ENCODE peak calls at places on chromosomes 6 and 20, in seven cellular contexts. One of them, this sample, is unnamed.

GRCh38 chr20:48283470-48284110 is 498.3 kb upstream of the SULF2 start:
- DNase-seq in choroid plexus epithelial cell: peak
- DNase-seq in prostate gland: peak
- DNase-seq in AG10803: peak
- DNase-seq in lower lobe of right lung: peak
- DNase-seq in GM06990: no peak
- DNase-seq in astrocyte of the spinal cord: peak
- DNase-seq in this sample: peak

GRCh38 chr6:157050537-157051280 is 272.6 kb downstream of the TMEM242 start:
- DNase-seq in choroid plexus epithelial cell: no peak
- DNase-seq in prostate gland: no peak
- DNase-seq in AG10803: no peak
- DNase-seq in lower lobe of right lung: no peak
- DNase-seq in GM06990: no peak
- DNase-seq in astrocyte of the spinal cord: no peak
- DNase-seq in this sample: no peak

GRCh38 chr20:62358728-62359490 is 8.2 kb downstream of the LAMA5 start:
- DNase-seq in choroid plexus epithelial cell: no peak
- DNase-seq in prostate gland: no peak
- DNase-seq in AG10803: no peak
- DNase-seq in lower lobe of right lung: no peak
- DNase-seq in GM06990: no peak
- DNase-seq in astrocyte of the spinal cord: no peak
- DNase-seq in this sample: no peak

GRCh38 chr6:14144678-14145113 is 27.1 kb downstream of the CD83 start:
- DNase-seq in choroid plexus epithelial cell: peak
- DNase-seq in prostate gland: peak
- DNase-seq in AG10803: peak
- DNase-seq in lower lobe of right lung: peak
- DNase-seq in GM06990: peak
- DNase-seq in astrocyte of the spinal cord: peak
- DNase-seq in this sample: peak

GRCh38 chr6:71194730-71195129 is 93.9 kb upstream of the OGFRL1 start:
- DNase-seq in choroid plexus epithelial cell: peak
- DNase-seq in prostate gland: no peak
- DNase-seq in AG10803: peak
- DNase-seq in lower lobe of right lung: no peak
- DNase-seq in GM06990: no peak
- DNase-seq in astrocyte of the spinal cord: peak
- DNase-seq in this sample: no peak

GRCh38 chr20:51608060-51608459 is 65.5 kb upstream of the NFATC2 start:
- DNase-seq in choroid plexus epithelial cell: no peak
- DNase-seq in prostate gland: no peak
- DNase-seq in AG10803: no peak
- DNase-seq in lower lobe of right lung: no peak
- DNase-seq in GM06990: no peak
- DNase-seq in astrocyte of the spinal cord: no peak
- DNase-seq in this sample: no peak

GRCh38 chr6:27327023-27327742 is 15.1 kb upstream of the POM121L2 start:
- DNase-seq in choroid plexus epithelial cell: no peak
- DNase-seq in prostate gland: no peak
- DNase-seq in AG10803: no peak
- DNase-seq in lower lobe of right lung: no peak
- DNase-seq in GM06990: no peak
- DNase-seq in astrocyte of the spinal cord: no peak
- DNase-seq in this sample: no peak

GRCh38 chr20:47552996-47553395 is 51.3 kb downstream of the NCOA3 start:
- DNase-seq in choroid plexus epithelial cell: no peak
- DNase-seq in prostate gland: no peak
- DNase-seq in AG10803: no peak
- DNase-seq in lower lobe of right lung: no peak
- DNase-seq in GM06990: no peak
- DNase-seq in astrocyte of the spinal cord: no peak
- DNase-seq in this sample: no peak

GRCh38 chr20:22496817-22497216 is 87.6 kb downstream of the FOXA2 start:
- DNase-seq in choroid plexus epithelial cell: no peak
- DNase-seq in prostate gland: no peak
- DNase-seq in AG10803: no peak
- DNase-seq in lower lobe of right lung: no peak
- DNase-seq in GM06990: no peak
- DNase-seq in astrocyte of the spinal cord: no peak
- DNase-seq in this sample: no peak

GRCh38 chr6:30258204-30258603 is 45.0 kb upstream of the TRIM26 start:
- DNase-seq in choroid plexus epithelial cell: no peak
- DNase-seq in prostate gland: no peak
- DNase-seq in AG10803: no peak
- DNase-seq in lower lobe of right lung: no peak
- DNase-seq in GM06990: no peak
- DNase-seq in astrocyte of the spinal cord: no peak
- DNase-seq in this sample: no peak

GRCh38 chr6:151291145-151292055 is 51.6 kb downstream of the AKAP12 start:
- DNase-seq in choroid plexus epithelial cell: peak
- DNase-seq in prostate gland: no peak
- DNase-seq in AG10803: peak
- DNase-seq in lower lobe of right lung: no peak
- DNase-seq in GM06990: no peak
- DNase-seq in astrocyte of the spinal cord: peak
- DNase-seq in this sample: no peak

GRCh38 chr6:17042422-17043147 is 59.3 kb upstream of the STMND1 start:
- DNase-seq in choroid plexus epithelial cell: peak
- DNase-seq in prostate gland: no peak
- DNase-seq in AG10803: peak
- DNase-seq in lower lobe of right lung: no peak
- DNase-seq in GM06990: no peak
- DNase-seq in astrocyte of the spinal cord: peak
- DNase-seq in this sample: peak

GRCh38 chr6:156167289-156168076 is 609.7 kb upstream of the ARID1B start:
- DNase-seq in choroid plexus epithelial cell: peak
- DNase-seq in prostate gland: peak
- DNase-seq in AG10803: peak
- DNase-seq in lower lobe of right lung: no peak
- DNase-seq in GM06990: no peak
- DNase-seq in astrocyte of the spinal cord: peak
- DNase-seq in this sample: peak

GRCh38 chr20:719068-719467 is 43.5 kb upstream of the SCRT2 start:
- DNase-seq in choroid plexus epithelial cell: no peak
- DNase-seq in prostate gland: no peak
- DNase-seq in AG10803: no peak
- DNase-seq in lower lobe of right lung: no peak
- DNase-seq in GM06990: no peak
- DNase-seq in astrocyte of the spinal cord: no peak
- DNase-seq in this sample: no peak

GRCh38 chr20:57562541-57563465 is 1.9 kb downstream of the PCK1 start:
- DNase-seq in choroid plexus epithelial cell: no peak
- DNase-seq in prostate gland: no peak
- DNase-seq in AG10803: no peak
- DNase-seq in lower lobe of right lung: no peak
- DNase-seq in GM06990: no peak
- DNase-seq in astrocyte of the spinal cord: no peak
- DNase-seq in this sample: no peak

GRCh38 chr6:31128093-31128676 is 7.9 kb upstream of the CDSN start:
- DNase-seq in choroid plexus epithelial cell: peak
- DNase-seq in prostate gland: peak
- DNase-seq in AG10803: peak
- DNase-seq in lower lobe of right lung: peak
- DNase-seq in GM06990: peak
- DNase-seq in astrocyte of the spinal cord: peak
- DNase-seq in this sample: peak

GRCh38 chr20:2421247-2421646 is 40.5 kb downstream of the TGM6 start:
- DNase-seq in choroid plexus epithelial cell: peak
- DNase-seq in prostate gland: no peak
- DNase-seq in AG10803: no peak
- DNase-seq in lower lobe of right lung: no peak
- DNase-seq in GM06990: no peak
- DNase-seq in astrocyte of the spinal cord: no peak
- DNase-seq in this sample: no peak

GRCh38 chr6:170162771-170163404 is 128.0 kb downstream of the DLL1 start:
- DNase-seq in choroid plexus epithelial cell: no peak
- DNase-seq in prostate gland: no peak
- DNase-seq in AG10803: no peak
- DNase-seq in lower lobe of right lung: peak
- DNase-seq in GM06990: no peak
- DNase-seq in astrocyte of the spinal cord: no peak
- DNase-seq in this sample: no peak

GRCh38 chr6:167472876-167473275 is 148.0 kb downstream of the TTLL2 start:
- DNase-seq in choroid plexus epithelial cell: no peak
- DNase-seq in prostate gland: no peak
- DNase-seq in AG10803: no peak
- DNase-seq in lower lobe of right lung: no peak
- DNase-seq in GM06990: no peak
- DNase-seq in astrocyte of the spinal cord: no peak
- DNase-seq in this sample: no peak

GRCh38 chr6:154672086-154672485 is 61.1 kb upstream of the SCAF8 start:
- DNase-seq in choroid plexus epithelial cell: no peak
- DNase-seq in prostate gland: no peak
- DNase-seq in AG10803: no peak
- DNase-seq in lower lobe of right lung: no peak
- DNase-seq in GM06990: no peak
- DNase-seq in astrocyte of the spinal cord: no peak
- DNase-seq in this sample: no peak

GRCh38 chr20:47330933-47331708 is 25.4 kb downstream of the ZMYND8 start:
- DNase-seq in choroid plexus epithelial cell: peak
- DNase-seq in prostate gland: no peak
- DNase-seq in AG10803: peak
- DNase-seq in lower lobe of right lung: no peak
- DNase-seq in GM06990: no peak
- DNase-seq in astrocyte of the spinal cord: peak
- DNase-seq in this sample: peak

GRCh38 chr20:4150095-4150492 is 134.7 kb upstream of the RNF24 start:
- DNase-seq in choroid plexus epithelial cell: peak
- DNase-seq in prostate gland: no peak
- DNase-seq in AG10803: peak
- DNase-seq in lower lobe of right lung: no peak
- DNase-seq in GM06990: no peak
- DNase-seq in astrocyte of the spinal cord: peak
- DNase-seq in this sample: no peak

GRCh38 chr6:15897063-15897934 is 231.6 kb upstream of the MYLIP start:
- DNase-seq in choroid plexus epithelial cell: peak
- DNase-seq in prostate gland: no peak
- DNase-seq in AG10803: peak
- DNase-seq in lower lobe of right lung: no peak
- DNase-seq in GM06990: no peak
- DNase-seq in astrocyte of the spinal cord: no peak
- DNase-seq in this sample: peak

GRCh38 chr20:37980876-37981275 is 52.4 kb downstream of the TTI1 start:
- DNase-seq in choroid plexus epithelial cell: no peak
- DNase-seq in prostate gland: no peak
- DNase-seq in AG10803: no peak
- DNase-seq in lower lobe of right lung: no peak
- DNase-seq in GM06990: no peak
- DNase-seq in astrocyte of the spinal cord: no peak
- DNase-seq in this sample: no peak

GRCh38 chr20:37986873-37987601 is 46.2 kb downstream of the TTI1 start:
- DNase-seq in choroid plexus epithelial cell: no peak
- DNase-seq in prostate gland: peak
- DNase-seq in AG10803: peak
- DNase-seq in lower lobe of right lung: peak
- DNase-seq in GM06990: no peak
- DNase-seq in astrocyte of the spinal cord: peak
- DNase-seq in this sample: peak

GRCh38 chr20:37983286-37983685 is 50.0 kb downstream of the TTI1 start:
- DNase-seq in choroid plexus epithelial cell: no peak
- DNase-seq in prostate gland: no peak
- DNase-seq in AG10803: no peak
- DNase-seq in lower lobe of right lung: no peak
- DNase-seq in GM06990: no peak
- DNase-seq in astrocyte of the spinal cord: no peak
- DNase-seq in this sample: no peak

GRCh38 chr20:37986063-37986858 is 47.0 kb downstream of the TTI1 start:
- DNase-seq in choroid plexus epithelial cell: no peak
- DNase-seq in prostate gland: no peak
- DNase-seq in AG10803: no peak
- DNase-seq in lower lobe of right lung: no peak
- DNase-seq in GM06990: no peak
- DNase-seq in astrocyte of the spinal cord: no peak
- DNase-seq in this sample: no peak

GRCh38 chr20:37984018-37984785 is 49.1 kb downstream of the TTI1 start:
- DNase-seq in choroid plexus epithelial cell: no peak
- DNase-seq in prostate gland: no peak
- DNase-seq in AG10803: no peak
- DNase-seq in lower lobe of right lung: no peak
- DNase-seq in GM06990: no peak
- DNase-seq in astrocyte of the spinal cord: no peak
- DNase-seq in this sample: no peak
- H3K4me3 ChIP-seq in choroid plexus epithelial cell: no peak
- H3K4me3 ChIP-seq in prostate gland: no peak
- H3K4me3 ChIP-seq in AG10803: no peak
- H3K4me3 ChIP-seq in lower lobe of right lung: no peak
- H3K4me3 ChIP-seq in GM06990: no peak
- H3K4me3 ChIP-seq in astrocyte of the spinal cord: no peak
- H3K4me3 ChIP-seq in this sample: no peak

GRCh38 chr6:132107896-132108295 is 156.7 kb upstream of the CCN2 start:
- DNase-seq in choroid plexus epithelial cell: no peak
- DNase-seq in prostate gland: no peak
- DNase-seq in AG10803: no peak
- DNase-seq in lower lobe of right lung: no peak
- DNase-seq in GM06990: no peak
- DNase-seq in astrocyte of the spinal cord: no peak
- DNase-seq in this sample: no peak
- H3K4me3 ChIP-seq in choroid plexus epithelial cell: no peak
- H3K4me3 ChIP-seq in prostate gland: no peak
- H3K4me3 ChIP-seq in AG10803: no peak
- H3K4me3 ChIP-seq in lower lobe of right lung: no peak
- H3K4me3 ChIP-seq in GM06990: no peak
- H3K4me3 ChIP-seq in astrocyte of the spinal cord: no peak
- H3K4me3 ChIP-seq in this sample: no peak

GRCh38 chr6:75287424-75287823 is 2.8 kb upstream of the TMEM30A start:
- DNase-seq in choroid plexus epithelial cell: no peak
- DNase-seq in prostate gland: no peak
- DNase-seq in AG10803: no peak
- DNase-seq in lower lobe of right lung: no peak
- DNase-seq in GM06990: no peak
- DNase-seq in astrocyte of the spinal cord: no peak
- DNase-seq in this sample: no peak
- H3K4me3 ChIP-seq in choroid plexus epithelial cell: no peak
- H3K4me3 ChIP-seq in prostate gland: no peak
- H3K4me3 ChIP-seq in AG10803: no peak
- H3K4me3 ChIP-seq in lower lobe of right lung: no peak
- H3K4me3 ChIP-seq in GM06990: peak
- H3K4me3 ChIP-seq in astrocyte of the spinal cord: no peak
- H3K4me3 ChIP-seq in this sample: no peak

DNA sequence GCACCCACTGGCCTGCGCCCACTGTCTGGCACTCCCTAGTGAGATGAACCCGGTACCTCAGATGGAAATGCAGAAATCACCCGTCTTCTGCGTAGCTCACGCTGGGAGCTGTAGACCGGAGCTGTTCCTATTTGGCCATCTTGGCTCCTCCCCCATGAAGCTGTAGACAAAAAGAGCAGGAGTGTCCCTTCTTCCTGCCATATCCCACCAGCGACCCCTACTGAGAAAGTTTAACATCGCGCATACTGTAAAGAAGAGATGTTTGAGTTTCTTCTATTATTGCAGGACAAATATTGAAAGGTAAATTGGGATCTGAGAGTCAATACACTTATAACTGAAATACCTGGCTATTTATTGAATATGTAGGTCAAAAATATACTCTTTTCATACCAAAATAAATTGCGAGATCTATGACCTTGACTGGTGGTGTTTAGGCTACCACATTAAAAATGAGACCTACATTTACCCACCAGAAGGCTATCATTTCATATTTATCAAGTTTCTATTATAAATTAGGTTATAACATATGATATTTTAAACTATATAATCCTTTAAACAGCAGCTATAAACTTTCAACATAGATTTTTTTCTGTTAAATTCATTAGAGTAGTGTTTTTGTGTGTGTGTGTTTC is 586.3 kb downstream of the HTR1B start:
- DNase-seq in choroid plexus epithelial cell: peak
- DNase-seq in prostate gland: peak
- DNase-seq in AG10803: no peak
- DNase-seq in lower lobe of right lung: no peak
- DNase-seq in GM06990: no peak
- DNase-seq in astrocyte of the spinal cord: peak
- DNase-seq in this sample: no peak
- H3K4me3 ChIP-seq in choroid plexus epithelial cell: no peak
- H3K4me3 ChIP-seq in prostate gland: peak
- H3K4me3 ChIP-seq in AG10803: no peak
- H3K4me3 ChIP-seq in lower lobe of right lung: peak
- H3K4me3 ChIP-seq in GM06990: no peak
- H3K4me3 ChIP-seq in astrocyte of the spinal cord: no peak
- H3K4me3 ChIP-seq in this sample: no peak

This sample was measured in MG63.